ENCODE peak calls at places on chromosome 3, in eight cellular contexts. C is lung, K is neural progenitor cell, I is BJ, B is stomach, Y is GM12864, O is spleen, N is pancreas. V is an unnamed sample.
A peak's percentile ranks its signal among the peaks of the same experiment; 100 is the strongest.

GRCh38 chr3:197891-198491 is 1.4 kb downstream of the CHL1 start:
- DNase-seq in C (no peak), K (peak; percentile 38), I (no peak), B (no peak), Y (no peak), O (peak; percentile 73), N (peak; percentile 68), V (no peak)

GRCh38 chr3:160617636-160618035 is 52.3 kb upstream of the KPNA4 start:
- DNase-seq in C (no peak), K (peak; percentile 24), I (no peak), B (no peak), Y (no peak), O (no peak), N (no peak), V (no peak)

GRCh38 chr3:188076176-188076575 is 77.8 kb upstream of the LPP start:
- DNase-seq in C (no peak), K (no peak), I (no peak), B (no peak), Y (no peak), O (no peak), N (no peak), V (no peak)

GRCh38 chr3:107436029-107436428 is 58.8 kb downstream of the CCDC54 start:
- DNase-seq in C (no peak), K (no peak), I (no peak), B (no peak), Y (no peak), O (no peak), N (no peak), V (no peak)

GRCh38 chr3:168024537-168024941 is 71.2 kb downstream of the GOLIM4 start:
- DNase-seq in C (no peak), K (no peak), I (peak; percentile 78), B (no peak), Y (no peak), O (no peak), N (no peak), V (peak; percentile 66)

GRCh38 chr3:195582947-195583346 is 793 bp downstream of the APOD start:
- DNase-seq in C (no peak), K (no peak), I (no peak), B (no peak), Y (no peak), O (no peak), N (no peak), V (no peak)

GRCh38 chr3:105505167-105505566 is 138.5 kb downstream of the ALCAM start:
- DNase-seq in C (no peak), K (no peak), I (no peak), B (no peak), Y (no peak), O (no peak), N (no peak), V (no peak)

GRCh38 chr3:86949850-86950249 is 41.1 kb downstream of the VGLL3 start:
- DNase-seq in C (no peak), K (no peak), I (no peak), B (no peak), Y (no peak), O (no peak), N (no peak), V (no peak)

GRCh38 chr3:43180027-43180426 is 74.1 kb upstream of the POMGNT2 start:
- DNase-seq in C (no peak), K (no peak), I (no peak), B (no peak), Y (peak; percentile 36), O (no peak), N (no peak), V (peak; percentile 73)

GRCh38 chr3:42539871-42540714 is 37.6 kb downstream of the VIPR1 start:
- DNase-seq in C (peak; percentile 87), K (peak; percentile 78), I (no peak), B (peak; percentile 79), Y (no peak), O (no peak), N (peak; percentile 91), V (no peak)

GRCh38 chr3:141389703-141390102 is 21.4 kb downstream of the ZBTB38 start:
- DNase-seq in C (no peak), K (no peak), I (no peak), B (no peak), Y (no peak), O (no peak), N (no peak), V (no peak)

GRCh38 chr3:183817639-183818038 is 7.7 kb downstream of the MAP6D1 start:
- DNase-seq in C (no peak), K (no peak), I (no peak), B (no peak), Y (no peak), O (peak; percentile 43), N (no peak), V (no peak)

GRCh38 chr3:64149886-64150285 is 75.4 kb downstream of the PRICKLE2 start:
- DNase-seq in C (no peak), K (no peak), I (no peak), B (no peak), Y (no peak), O (no peak), N (no peak), V (no peak)

GRCh38 chr3:67075295-67075694 is 77.2 kb downstream of the KBTBD8 start:
- DNase-seq in C (no peak), K (no peak), I (no peak), B (no peak), Y (no peak), O (no peak), N (no peak), V (no peak)

GRCh38 chr3:19467761-19468160 is 319.5 kb downstream of the KCNH8 start:
- DNase-seq in C (no peak), K (no peak), I (no peak), B (no peak), Y (no peak), O (no peak), N (no peak), V (no peak)

GRCh38 chr3:66931286-66931685 is 66.8 kb upstream of the KBTBD8 start:
- DNase-seq in C (no peak), K (no peak), I (no peak), B (no peak), Y (no peak), O (no peak), N (no peak), V (no peak)

GRCh38 chr3:12180218-12180617 is 21.5 kb upstream of the TIMP4 start:
- DNase-seq in C (peak; percentile 83), K (no peak), I (no peak), B (peak; percentile 78), Y (no peak), O (no peak), N (peak; percentile 65), V (no peak)

GRCh38 chr3:54983266-54983910 is 55.5 kb upstream of the LRTM1 start:
- DNase-seq in C (no peak), K (no peak), I (no peak), B (no peak), Y (no peak), O (no peak), N (no peak), V (no peak)
- TF ChIP-seq CTCF in C (no peak), K (no peak), I (no peak), B (no peak), Y (no peak), O (no peak), N (no peak), V (no peak)

GRCh38 chr3:126782554-126782953 is 78.5 kb downstream of the CHCHD6 start:
- DNase-seq in C (peak; percentile 65), K (no peak), I (peak; percentile 84), B (no peak), Y (no peak), O (no peak), N (no peak), V (peak; percentile 48)

GRCh38 chr3:126781889-126782491 is 78.0 kb downstream of the CHCHD6 start:
- DNase-seq in C (no peak), K (peak; percentile 62), I (peak; percentile 85), B (no peak), Y (no peak), O (no peak), N (no peak), V (peak; percentile 55)

GRCh38 chr3:126784254-126784653 is 80.2 kb downstream of the CHCHD6 start:
- DNase-seq in C (no peak), K (peak; percentile 60), I (no peak), B (no peak), Y (no peak), O (no peak), N (no peak), V (no peak)

GRCh38 chr3:126780666-126781065 is 76.6 kb downstream of the CHCHD6 start:
- DNase-seq in C (no peak), K (no peak), I (no peak), B (no peak), Y (no peak), O (no peak), N (no peak), V (no peak)

GRCh38 chr3:126781406-126781805 is 77.4 kb downstream of the CHCHD6 start:
- DNase-seq in C (no peak), K (no peak), I (no peak), B (no peak), Y (no peak), O (no peak), N (no peak), V (no peak)
- H3K4me3 ChIP-seq in C (no peak overlapping the region), K (no peak overlapping the region), I (no peak overlapping the region), B (no peak overlapping the region), Y (no peak overlapping the region), O (no peak overlapping the region), N (no peak overlapping the region), V (no peak overlapping the region)

DNA sequence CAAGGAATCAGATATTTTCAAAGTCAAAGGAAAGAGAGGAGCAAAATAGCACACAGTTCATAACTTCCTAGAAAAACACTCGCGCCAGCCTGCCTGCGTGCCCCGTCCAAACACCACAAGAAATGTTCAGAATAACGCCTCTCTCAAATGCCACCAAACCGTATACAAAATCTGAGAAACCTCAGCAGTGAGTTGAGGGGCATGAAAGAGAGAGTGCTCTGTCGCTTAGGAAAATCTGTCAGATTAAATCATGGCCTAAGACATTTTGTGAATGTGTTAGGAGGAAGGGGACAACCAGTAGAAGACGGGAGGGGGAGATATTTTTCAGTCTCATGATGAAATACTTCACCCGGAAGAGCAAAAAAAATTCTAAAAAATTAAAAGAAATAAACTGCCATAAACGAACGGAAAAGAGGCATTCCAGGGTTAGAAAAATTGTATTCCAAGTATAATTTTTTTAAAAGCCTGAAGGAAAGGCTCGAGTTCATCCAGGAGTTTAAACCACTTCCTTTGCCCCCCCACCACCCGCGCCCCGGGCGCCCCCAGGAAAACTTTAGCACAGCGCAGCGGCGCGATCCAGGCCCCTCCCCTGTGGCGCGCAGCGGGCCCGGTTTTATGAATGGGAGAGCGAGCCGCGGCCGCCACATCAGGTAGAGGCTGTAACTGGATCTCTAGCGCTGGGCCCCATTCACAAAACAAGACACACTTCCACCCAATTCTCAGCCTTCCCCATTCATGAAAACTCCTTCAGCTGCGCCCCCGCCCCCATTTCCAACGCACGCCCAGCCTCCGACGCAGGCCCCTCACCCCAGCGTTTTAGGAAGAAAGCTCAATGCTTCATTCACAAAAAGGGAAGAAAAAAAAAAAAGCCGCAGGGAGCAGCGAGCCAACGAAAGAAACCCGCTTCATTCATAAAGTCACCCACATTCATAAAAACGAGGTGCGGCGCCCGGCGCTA is 1.5 kb downstream of the ETV5 start:
- DNase-seq in C (peak; percentile 58), K (peak; percentile 93), I (no peak), B (peak; percentile 69), Y (no peak), O (peak; percentile 90), N (peak; percentile 79), V (no peak)
- TF ChIP-seq CTCF in C (no peak), K (no peak), I (no peak), B (no peak), Y (no peak), O (no peak), N (no peak), V (no peak)

GRCh38 chr3:65732060-65732933 is 306.4 kb downstream of the MAGI1 start:
- DNase-seq in C (no peak), K (peak; percentile 85), I (peak; percentile 22), B (no peak), Y (peak; percentile 10), O (no peak), N (no peak), V (peak; percentile 41)
- H3K4me3 ChIP-seq in C (no peak overlapping the region), K (no peak overlapping the region), I (no peak overlapping the region), B (no peak overlapping the region), Y (no peak overlapping the region), O (no peak overlapping the region), N (no peak overlapping the region), V (no peak overlapping the region)